ENCODE peak calls at places on chromosome 5, in eight cellular contexts. One of them, this sample, is unnamed.
A peak's percentile ranks its signal among the peaks of the same experiment; 100 is the strongest.

GRCh38 chr5:130715541-130715940 is 449.5 kb downstream of the HINT1 start:
- DNase-seq in NCI-H510A treated with DMSO at 0.1 percent for 48 hours: no peak
- DNase-seq in activated naive CD4-positive, alpha-beta T cell treated with anti-CD3 and anti-CD28 coated beads, Interleukin-2, amount 10 ng/mL, durations not matched to agents 7 days and 5 days: no peak
- DNase-seq in HEK293T: no peak
- DNase-seq in heart right ventricle: no peak
- DNase-seq in H54: no peak
- DNase-seq in posterior vena cava: no peak
- DNase-seq in NCI-H2171 treated with DMSO at 0.1 percent for 48 hours: no peak
- DNase-seq in this sample: no peak

GRCh38 chr5:143442398-143442797 is 38.9 kb upstream of the NR3C1 start:
- DNase-seq in NCI-H510A treated with DMSO at 0.1 percent for 48 hours: no peak
- DNase-seq in activated naive CD4-positive, alpha-beta T cell treated with anti-CD3 and anti-CD28 coated beads, Interleukin-2, amount 10 ng/mL, durations not matched to agents 7 days and 5 days: no peak
- DNase-seq in HEK293T: no peak
- DNase-seq in heart right ventricle: no peak
- DNase-seq in H54: no peak
- DNase-seq in posterior vena cava: no peak
- DNase-seq in NCI-H2171 treated with DMSO at 0.1 percent for 48 hours: no peak
- DNase-seq in this sample: no peak

GRCh38 chr5:10502130-10502529 is 60.5 kb downstream of the ROPN1L start:
- DNase-seq in NCI-H510A treated with DMSO at 0.1 percent for 48 hours: no peak
- DNase-seq in activated naive CD4-positive, alpha-beta T cell treated with anti-CD3 and anti-CD28 coated beads, Interleukin-2, amount 10 ng/mL, durations not matched to agents 7 days and 5 days: no peak
- DNase-seq in HEK293T: no peak
- DNase-seq in heart right ventricle: no peak
- DNase-seq in H54: no peak
- DNase-seq in posterior vena cava: no peak
- DNase-seq in NCI-H2171 treated with DMSO at 0.1 percent for 48 hours: no peak
- DNase-seq in this sample: no peak

GRCh38 chr5:159764283-159764927 is 151.9 kb upstream of the ADRA1B start:
- DNase-seq in NCI-H510A treated with DMSO at 0.1 percent for 48 hours: no peak
- DNase-seq in activated naive CD4-positive, alpha-beta T cell treated with anti-CD3 and anti-CD28 coated beads, Interleukin-2, amount 10 ng/mL, durations not matched to agents 7 days and 5 days: no peak
- DNase-seq in HEK293T: no peak
- DNase-seq in heart right ventricle: peak; percentile 37
- DNase-seq in H54: peak; percentile 40
- DNase-seq in posterior vena cava: no peak
- DNase-seq in NCI-H2171 treated with DMSO at 0.1 percent for 48 hours: no peak
- DNase-seq in this sample: peak; percentile 65

GRCh38 chr5:55438931-55439477 is 95.8 kb downstream of the PLPP1 start:
- DNase-seq in NCI-H510A treated with DMSO at 0.1 percent for 48 hours: no peak
- DNase-seq in activated naive CD4-positive, alpha-beta T cell treated with anti-CD3 and anti-CD28 coated beads, Interleukin-2, amount 10 ng/mL, durations not matched to agents 7 days and 5 days: no peak
- DNase-seq in HEK293T: no peak
- DNase-seq in heart right ventricle: no peak
- DNase-seq in H54: no peak
- DNase-seq in posterior vena cava: no peak
- DNase-seq in NCI-H2171 treated with DMSO at 0.1 percent for 48 hours: no peak
- DNase-seq in this sample: no peak

GRCh38 chr5:132219289-132219970 is 8.2 kb downstream of the P4HA2 start:
- DNase-seq in NCI-H510A treated with DMSO at 0.1 percent for 48 hours: no peak
- DNase-seq in activated naive CD4-positive, alpha-beta T cell treated with anti-CD3 and anti-CD28 coated beads, Interleukin-2, amount 10 ng/mL, durations not matched to agents 7 days and 5 days: no peak
- DNase-seq in HEK293T: no peak
- DNase-seq in heart right ventricle: no peak
- DNase-seq in H54: no peak
- DNase-seq in posterior vena cava: no peak
- DNase-seq in NCI-H2171 treated with DMSO at 0.1 percent for 48 hours: no peak
- DNase-seq in this sample: no peak

GRCh38 chr5:10507575-10508024 is 56.3 kb upstream of the ANKRD33B start:
- DNase-seq in NCI-H510A treated with DMSO at 0.1 percent for 48 hours: peak; percentile 32
- DNase-seq in activated naive CD4-positive, alpha-beta T cell treated with anti-CD3 and anti-CD28 coated beads, Interleukin-2, amount 10 ng/mL, durations not matched to agents 7 days and 5 days: no peak
- DNase-seq in HEK293T: peak; percentile 28
- DNase-seq in heart right ventricle: no peak
- DNase-seq in H54: no peak
- DNase-seq in posterior vena cava: no peak
- DNase-seq in NCI-H2171 treated with DMSO at 0.1 percent for 48 hours: no peak
- DNase-seq in this sample: no peak

GRCh38 chr5:17401509-17402290 is 96.3 kb upstream of the TAF11L2 start:
- DNase-seq in NCI-H510A treated with DMSO at 0.1 percent for 48 hours: no peak
- DNase-seq in activated naive CD4-positive, alpha-beta T cell treated with anti-CD3 and anti-CD28 coated beads, Interleukin-2, amount 10 ng/mL, durations not matched to agents 7 days and 5 days: no peak
- DNase-seq in HEK293T: no peak
- DNase-seq in heart right ventricle: no peak
- DNase-seq in H54: no peak
- DNase-seq in posterior vena cava: no peak
- DNase-seq in NCI-H2171 treated with DMSO at 0.1 percent for 48 hours: no peak
- DNase-seq in this sample: no peak